ENCODE peak calls at places on chromosome 14, in nine cellular contexts. S is GM23338, N is fibroblast of lung, D is HepG2, V is GM12878, X is astrocyte, P is endothelial cell of umbilical vein, J is PC-3, G is HCT116. C is an unnamed sample.

GRCh38 chr14:56002316-56002715 is 115.9 kb upstream of the PELI2 start:
- DNase-seq in S (no peak), N (peak; percentile 80), D (no peak), V (no peak), X (peak; percentile 73), P (no peak), J (peak; percentile 51), G (no peak), C (no peak)

GRCh38 chr14:101906645-101907044 is 57.7 kb upstream of the DYNC1H1 start:
- DNase-seq in S (no peak), N (no peak), D (no peak), V (no peak), X (no peak), P (no peak), J (no peak), G (no peak), C (no peak)

GRCh38 chr14:95931384-95931783 is 54.8 kb downstream of the TUNAR start:
- DNase-seq in S (no peak), N (no peak), D (peak; percentile 2), V (no peak), X (no peak), P (no peak), J (no peak), G (no peak), C (no peak)

GRCh38 chr14:94823556-94824341 is 53.8 kb upstream of the GSC start:
- DNase-seq in S (peak; percentile 15), N (peak; percentile 6), D (peak; percentile 65), V (no peak), X (peak; percentile 1), P (no peak), J (no peak), G (peak; percentile 76), C (no peak)

GRCh38 chr14:74281069-74281468 is 21.7 kb downstream of the ABCD4 start:
- DNase-seq in S (no peak), N (no peak), D (no peak), V (no peak), X (no peak), P (no peak), J (no peak), G (no peak), C (no peak)

GRCh38 chr14:83291716-83292115 is 1758.1 kb upstream of the SEL1L start:
- DNase-seq in S (no peak), N (no peak), D (no peak), V (no peak), X (no peak), P (no peak), J (no peak), G (no peak), C (no peak)

GRCh38 chr14:94575730-94576585 is 5.3 kb upstream of the SERPINA5 start:
- DNase-seq in S (no peak), N (peak; percentile 96), D (no peak), V (no peak), X (peak; percentile 94), P (no peak), J (no peak), G (no peak), C (no peak)

GRCh38 chr14:38883127-38883526 is 219.9 kb downstream of the SEC23A start:
- DNase-seq in S (no peak), N (no peak), D (peak; percentile 82), V (no peak), X (no peak), P (no peak), J (peak; percentile 22), G (no peak), C (no peak)

GRCh38 chr14:67951529-67952120 is 132.0 kb downstream of the RAD51B start:
- DNase-seq in S (no peak), N (peak; percentile 52), D (no peak), V (no peak), X (peak; percentile 38), P (no peak), J (no peak), G (no peak), C (no peak)

GRCh38 chr14:20986811-20987210 is 3.0 kb upstream of the METTL17 start:
- DNase-seq in S (no peak), N (peak; percentile 97), D (peak; percentile 30), V (no peak), X (peak; percentile 97), P (peak; percentile 75), J (peak; percentile 95), G (peak; percentile 48), C (no peak)

GRCh38 chr14:34501004-34501580 is 38.4 kb downstream of the EAPP start:
- DNase-seq in S (no peak), N (peak; percentile 53), D (no peak), V (no peak), X (peak; percentile 32), P (no peak), J (no peak), G (no peak), C (no peak)

GRCh38 chr14:104979758-104980591 is 1.8 kb upstream of the AHNAK2 start:
- DNase-seq in S (no peak), N (peak; percentile 67), D (no peak), V (no peak), X (peak; percentile 49), P (peak; percentile 54), J (peak; percentile 82), G (no peak), C (no peak)

GRCh38 chr14:49768301-49769121 is 558 bp downstream of the KLHDC2 start:
- DNase-seq in S (peak; percentile 67), N (peak; percentile 77), D (peak; percentile 70), V (no peak), X (peak; percentile 68), P (peak; percentile 72), J (peak; percentile 54), G (peak; percentile 18), C (peak; percentile 62)

GRCh38 chr14:29741909-29742401 is 185.7 kb downstream of the PRKD1 start:
- DNase-seq in S (no peak), N (peak; percentile 87), D (no peak), V (no peak), X (peak; percentile 84), P (peak; percentile 84), J (no peak), G (no peak), C (no peak)

GRCh38 chr14:29740491-29740890 is 187.2 kb downstream of the PRKD1 start:
- DNase-seq in S (no peak), N (no peak), D (no peak), V (no peak), X (no peak), P (no peak), J (no peak), G (no peak), C (no peak)

GRCh38 chr14:29745863-29746262 is 181.8 kb downstream of the PRKD1 start:
- DNase-seq in S (no peak), N (no peak), D (no peak), V (no peak), X (no peak), P (peak; percentile 34), J (no peak), G (no peak), C (no peak)

GRCh38 chr14:29738950-29739349 is 188.7 kb downstream of the PRKD1 start:
- DNase-seq in S (peak; percentile 27), N (no peak), D (no peak), V (no peak), X (no peak), P (no peak), J (no peak), G (no peak), C (no peak)

DNA sequence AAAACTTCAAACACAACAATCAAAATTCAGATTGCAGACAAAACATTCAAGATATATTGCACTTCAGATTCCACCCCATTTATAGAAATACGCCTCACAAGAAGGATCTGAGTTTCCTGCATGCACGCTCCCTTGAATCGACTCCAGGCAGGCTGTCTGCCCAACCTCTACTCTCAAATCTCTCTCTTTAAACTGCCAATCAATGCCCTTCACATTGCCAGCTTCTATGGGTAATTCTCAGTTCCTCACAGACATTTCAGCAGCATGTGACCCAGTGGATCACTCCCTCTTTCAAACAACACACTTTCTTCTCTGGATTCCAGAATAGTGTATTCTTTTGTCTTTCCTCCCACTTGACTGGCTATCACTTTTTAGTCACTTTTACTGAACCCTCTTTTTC is 184.1 kb downstream of the PRKD1 start:
- DNase-seq in S (no peak), N (no peak), D (no peak), V (no peak), X (no peak), P (no peak), J (no peak), G (no peak), C (no peak)
- H3K27ac ChIP-seq in S (no peak overlapping the region), N (no peak overlapping the region), D (no peak overlapping the region), V (no peak overlapping the region), X (no peak overlapping the region), P (no peak overlapping the region), J (no peak overlapping the region), G (no peak overlapping the region), C (no peak overlapping the region)

GRCh38 chr14:22483863-22484593 is 105.0 kb downstream of the DAD1 start:
- DNase-seq in S (no peak), N (no peak), D (no peak), V (no peak), X (no peak), P (no peak), J (no peak), G (no peak), C (no peak)
- H2AFZ ChIP-seq in S (no peak overlapping the region), N (no peak overlapping the region), D (no peak overlapping the region), V (no peak overlapping the region), X (no peak overlapping the region), P (no peak overlapping the region), J (no peak overlapping the region), G (no peak overlapping the region), C (peak overlapping the region; percentile 70)

DNA sequence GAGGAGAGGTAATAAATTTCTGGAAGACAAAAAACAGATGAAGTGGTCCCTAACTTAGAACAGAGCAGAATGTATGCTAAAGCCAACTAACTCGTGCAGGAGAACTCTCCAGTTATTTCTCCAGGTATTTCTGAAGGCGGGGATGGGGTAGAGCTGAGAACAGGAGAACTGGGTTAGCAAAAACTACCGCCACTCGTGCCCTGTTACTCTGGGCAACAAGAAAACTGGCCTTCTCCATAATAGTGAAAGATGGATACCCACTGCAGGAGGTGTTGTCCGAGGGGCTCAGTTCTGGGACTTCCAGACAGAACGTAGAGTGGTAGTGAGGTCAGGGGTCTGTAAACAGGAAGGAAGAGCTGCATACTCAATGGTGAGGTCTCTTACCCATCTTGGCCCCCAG is 187.3 kb upstream of the FRMD6 start:
- DNase-seq in S (no peak), N (no peak), D (no peak), V (no peak), X (no peak), P (no peak), J (no peak), G (no peak), C (no peak)
- TF ChIP-seq CTCF in S (no peak), N (no peak), D (no peak), V (no peak), X (no peak), P (no peak), J (no peak), G (no peak), C (no peak)

DNA sequence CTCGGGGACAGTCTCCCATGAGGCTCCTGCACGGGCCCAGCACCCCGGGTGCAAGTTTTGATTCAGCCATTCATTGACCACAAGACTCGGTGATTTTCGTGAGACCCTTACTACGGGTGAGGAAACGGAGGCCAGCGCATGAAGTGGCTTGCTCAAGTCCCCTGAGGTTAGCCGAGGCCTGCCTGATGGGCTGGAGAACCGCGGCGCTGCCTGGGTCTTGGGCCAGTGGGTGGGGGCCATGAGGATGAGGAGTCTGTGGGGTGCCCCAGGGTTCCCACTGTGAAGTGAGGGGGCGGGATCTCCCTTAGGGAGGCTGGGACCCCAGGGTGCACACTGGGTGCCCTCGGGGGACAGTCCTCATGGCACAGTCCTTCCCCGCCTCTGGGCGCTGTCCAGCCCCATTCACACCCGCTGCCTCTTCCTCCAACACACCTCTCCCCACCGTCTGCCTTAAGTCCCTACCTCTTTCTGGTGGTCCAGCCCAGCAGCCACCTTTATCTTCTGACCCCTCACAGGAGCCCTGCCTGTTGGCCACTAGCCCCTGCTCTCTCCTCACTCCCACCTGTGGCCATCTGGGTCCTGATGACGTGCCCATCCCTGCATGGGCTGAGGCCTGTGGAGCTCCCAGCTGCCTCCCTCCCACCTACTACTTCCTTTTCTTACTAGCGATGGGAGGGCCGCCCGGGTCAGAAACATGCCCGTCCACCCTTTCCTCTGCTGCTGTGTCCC is 16.3 kb downstream of the BEGAIN start:
- DNase-seq in S (no peak), N (no peak), D (no peak), V (no peak), X (no peak), P (no peak), J (no peak), G (no peak), C (no peak)
- H3K27ac ChIP-seq in S (no peak overlapping the region), N (no peak overlapping the region), D (no peak overlapping the region), V (no peak overlapping the region), X (no peak overlapping the region), P (no peak overlapping the region), J (no peak overlapping the region), G (no peak overlapping the region), C (no peak overlapping the region)